ENCODE peak calls at places on chromosomes 13 and 19, in four cellular contexts. F, P, T and A are unnamed samples.

GRCh38 chr13:52109096-52109495 is 19.8 kb downstream of the NEK5 start:
- DNase-seq in F (no peak), P (no peak), T (no peak), A (no peak)

GRCh38 chr19:11286312-11286974 is 9.5 kb upstream of the TSPAN16 start:
- DNase-seq in F (no peak), P (no peak), T (no peak), A (no peak)

GRCh38 chr13:34667356-34668218 is 274.5 kb upstream of the NBEA start:
- DNase-seq in P (no peak), F (no peak), T (no peak), A (no peak)

GRCh38 chr19:16366433-16367268 is 42.0 kb downstream of the KLF2 start:
- DNase-seq in T (no peak), P (no peak), F (no peak), A (no peak)

GRCh38 chr13:110525328-110526319 is 35.9 kb downstream of the RAB20 start:
- DNase-seq in F (no peak), T (no peak), P (no peak), A (no peak)

GRCh38 chr19:58154287-58154678 is 3.7 kb upstream of the ZNF329 start:
- DNase-seq in P (peak), F (peak), T (no peak), A (no peak)

GRCh38 chr19:4524808-4525562 is 6.7 kb upstream of the PLIN4 start:
- DNase-seq in P (peak), F (no peak), T (peak), A (peak)

GRCh38 chr13:51331354-51331861 is 8.1 kb upstream of the SERPINE3 start:
- DNase-seq in F (no peak), P (no peak), T (no peak), A (no peak)

GRCh38 chr19:16368385-16369305 is 44.0 kb downstream of the KLF2 start:
- DNase-seq in T (no peak), F (peak), P (no peak), A (no peak)

GRCh38 chr13:28744091-28744536 is 25.3 kb upstream of the SLC46A3 start:
- DNase-seq in F (no peak), T (no peak), P (peak), A (peak)

GRCh38 chr13:99085139-99085845 is 107.4 kb upstream of the DOCK9 start:
- DNase-seq in F (no peak), T (no peak), P (no peak), A (peak)

GRCh38 chr13:64410654-64411053 is 2819.5 kb downstream of the PCDH9 start:
- DNase-seq in T (no peak), P (no peak), F (no peak), A (no peak)

GRCh38 chr19:49626243-49626642 is 13.7 kb downstream of the RRAS start:
- DNase-seq in T (no peak), P (no peak), F (no peak), A (no peak)

GRCh38 chr19:17021793-17022590 is 4.6 kb downstream of the CPAMD8 start:
- DNase-seq in P (no peak), T (no peak), F (peak), A (no peak)

GRCh38 chr13:33175991-33176390 is 109.6 kb downstream of the STARD13 start:
- DNase-seq in T (no peak), P (no peak), F (no peak), A (no peak)

GRCh38 chr13:73142091-73142490 is 83.3 kb downstream of the KLF5 start:
- DNase-seq in F (no peak), P (no peak), T (no peak), A (no peak)

GRCh38 chr19:29191005-29191404 is 21.9 kb downstream of the UQCRFS1 start:
- DNase-seq in F (no peak), T (no peak), P (no peak), A (no peak)

GRCh38 chr13:26694609-26695359 is 65.8 kb downstream of the GPR12 start:
- DNase-seq in P (no peak), T (no peak), F (no peak), A (no peak)

GRCh38 chr19:15508035-15508710 is at the start of gene CYP4F22:
- DNase-seq in T (no peak), F (no peak), P (peak), A (no peak)

GRCh38 chr13:113837554-113838355 is 26.1 kb downstream of the GAS6 start:
- DNase-seq in F (peak), P (peak), T (peak), A (no peak)

GRCh38 chr19:42548545-42548944 is 20.3 kb upstream of the CEACAM1 start:
- DNase-seq in T (no peak), P (peak), F (no peak), A (no peak)

GRCh38 chr19:49818691-49819331 is 722 bp downstream of the MED25 start:
- DNase-seq in F (no peak), P (no peak), T (no peak), A (no peak)

GRCh38 chr13:69580255-69580654 is 527.4 kb upstream of the ATXN8OS start:
- DNase-seq in F (no peak), P (no peak), T (no peak), A (no peak)

DNA sequence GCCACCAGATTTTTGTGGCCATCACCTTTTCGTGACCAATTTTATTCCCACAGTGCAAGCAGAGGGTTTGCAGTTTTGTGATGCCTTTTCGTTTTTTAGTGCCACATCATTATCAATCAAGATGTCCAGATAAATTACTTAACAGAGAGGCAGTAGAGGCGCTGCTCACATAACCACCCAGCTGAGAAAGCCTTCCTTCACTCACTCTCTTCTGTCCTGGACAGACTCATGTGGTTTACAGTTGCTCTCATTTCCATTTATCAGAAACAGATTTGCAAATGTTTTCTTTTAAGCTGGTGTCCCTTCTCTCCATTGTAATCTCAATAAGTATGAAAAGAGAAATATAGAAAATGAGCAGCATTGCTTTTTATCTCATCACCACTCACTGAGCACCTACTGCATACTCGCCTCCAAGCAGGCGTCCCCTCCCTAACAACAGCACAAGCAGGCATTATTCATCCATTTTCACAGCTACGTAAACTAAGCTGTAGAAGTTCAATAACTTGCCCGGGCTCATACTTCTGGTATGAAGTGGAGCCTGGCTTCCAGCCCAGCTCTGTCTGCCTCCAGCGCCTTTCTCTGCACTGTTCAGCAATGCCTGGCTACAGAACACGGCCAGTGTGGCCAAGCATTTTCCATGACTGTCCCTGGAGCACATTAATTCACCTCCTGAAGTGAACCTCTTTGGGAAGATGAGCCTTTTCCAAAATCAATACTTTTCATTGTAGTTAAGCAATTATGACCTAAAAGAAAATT is 34.6 kb upstream of the KATNAL1 start:
- DNase-seq in P (no peak), F (no peak), T (no peak), A (no peak)
- TF ChIP-seq RAD21 in P (no peak), F (no peak), T (no peak), A (no peak)

GRCh38 chr19:34555447-34555846 is 73.9 kb downstream of the WTIP start:
- DNase-seq in P (no peak), F (peak), T (peak), A (no peak)
- TF ChIP-seq JUN in P (no peak), F (no peak), T (no peak), A (no peak)

GRCh38 chr13:43864921-43865320 is 14.6 kb downstream of the CCDC122 start:
- DNase-seq in P (no peak), T (no peak), F (no peak), A (no peak)

GRCh38 chr13:43861863-43862262 is 17.7 kb downstream of the CCDC122 start:
- DNase-seq in F (no peak), P (no peak), T (no peak), A (no peak)

DNA sequence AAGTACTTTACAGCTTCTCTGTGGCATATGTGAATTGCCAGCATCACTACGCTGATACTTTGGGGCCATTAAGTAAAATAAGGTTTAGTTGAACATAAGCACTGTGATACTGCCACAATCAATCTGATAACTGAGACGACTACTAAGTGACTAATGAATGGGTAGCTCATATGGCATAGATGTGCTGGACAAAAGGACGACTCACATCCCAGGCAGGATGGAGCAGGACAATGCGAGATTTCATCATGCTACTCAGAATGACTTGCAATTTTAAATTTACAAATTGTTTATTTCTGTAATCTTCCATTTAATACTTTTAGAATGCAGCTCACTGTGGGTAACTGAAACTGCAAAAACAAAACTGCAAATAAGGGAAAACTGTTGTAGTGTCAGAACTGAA is 13.6 kb downstream of the CCDC122 start:
- DNase-seq in F (no peak), T (no peak), P (no peak), A (no peak)
- TF ChIP-seq RAD21 in F (no peak), T (no peak), P (no peak), A (no peak)

GRCh38 chr13:80037505-80037888 is 303.4 kb downstream of the SPRY2 start:
- DNase-seq in P (no peak), F (no peak), T (no peak), A (no peak)

GRCh38 chr13:80040977-80041310 is 300.0 kb downstream of the SPRY2 start:
- DNase-seq in T (no peak), F (no peak), P (no peak), A (no peak)

GRCh38 chr13:80039000-80039399 is 301.9 kb downstream of the SPRY2 start:
- DNase-seq in P (no peak), F (no peak), T (no peak), A (no peak)

GRCh38 chr13:80038371-80038770 is 302.6 kb downstream of the SPRY2 start:
- DNase-seq in F (no peak), T (no peak), P (no peak), A (no peak)

GRCh38 chr13:80040219-80040976 is 300.5 kb downstream of the SPRY2 start:
- DNase-seq in T (peak), F (no peak), P (no peak), A (no peak)
- TF ChIP-seq JUN in T (peak), F (no peak), P (no peak), A (no peak)

GRCh38 chr19:52297601-52298358 is 811 bp downstream of the ZNF480 start:
- DNase-seq in P (no peak), T (no peak), F (no peak), A (no peak)
- TF ChIP-seq RAD21 in P (no peak), T (no peak), F (no peak), A (no peak)

GRCh38 chr19:55070755-55071502 is 4.7 kb upstream of the EPS8L1 start:
- DNase-seq in T (peak), F (no peak), P (peak), A (no peak)
- TF ChIP-seq JUN in T (no peak), F (no peak), P (no peak), A (no peak)